ENCODE peak calls at places on chromosomes 7 and 10, in six cellular contexts. E is HepG2, N is K562, S is GM12878, B is GM12891, A is H1. Q is an unnamed sample.

GRCh38 chr10:78199019-78199418 is 165.4 kb downstream of the RPS24 start:
- DNase-seq in S (no peak), E (no peak), B (no peak), A (no peak), N (no peak), Q (no peak)

GRCh38 chr7:112383671-112384417 is 66.4 kb upstream of the IFRD1 start:
- DNase-seq in B (no peak), N (no peak), A (no peak), E (no peak), S (no peak), Q (no peak)

GRCh38 chr10:27104919-27105318 is 4.6 kb upstream of the ANKRD26 start:
- DNase-seq in N (no peak), B (no peak), A (no peak), S (no peak), E (no peak), Q (no peak)

GRCh38 chr7:39321245-39321644 is 245.0 kb upstream of the YAE1 start:
- DNase-seq in A (no peak), N (no peak), E (no peak), B (no peak), S (no peak), Q (no peak)

GRCh38 chr7:131501422-131501821 is 55.0 kb downstream of the PODXL start:
- DNase-seq in A (no peak), S (no peak), B (no peak), E (no peak), N (no peak), Q (no peak)

GRCh38 chr10:127832456-127832855 is 60.3 kb downstream of the CLRN3 start:
- DNase-seq in N (no peak), S (no peak), B (no peak), E (no peak), A (no peak), Q (no peak)

GRCh38 chr7:108307246-108307982 is 148.8 kb downstream of the NRCAM start:
- DNase-seq in N (no peak), S (no peak), E (no peak), B (no peak), A (no peak), Q (no peak)

GRCh38 chr7:4753610-4754432 is 21.6 kb upstream of the AP5Z1 start:
- DNase-seq in A (peak; percentile 95), B (peak; percentile 95), S (no peak), N (peak; percentile 80), E (peak; percentile 58), Q (peak; percentile 92)

GRCh38 chr10:32073676-32074075 is 17.5 kb upstream of the KIF5B start:
- DNase-seq in B (no peak), E (no peak), A (no peak), N (no peak), S (no peak), Q (no peak)

GRCh38 chr7:38637957-38638356 is 6.8 kb upstream of the AMPH start:
- DNase-seq in E (no peak), N (no peak), B (no peak), S (no peak), A (no peak), Q (no peak)

GRCh38 chr10:71087622-71088021 is 124.7 kb upstream of the UNC5B start:
- DNase-seq in N (no peak), E (no peak), A (peak; percentile 24), B (no peak), S (no peak), Q (no peak)

GRCh38 chr7:67045496-67045995 is 48.9 kb downstream of the TYW1 start:
- DNase-seq in B (no peak), S (no peak), N (no peak), E (no peak), A (no peak), Q (no peak)

GRCh38 chr7:42338231-42339222 is 101.5 kb upstream of the GLI3 start:
- DNase-seq in B (no peak), N (no peak), E (no peak), S (no peak), A (no peak), Q (no peak)

GRCh38 chr7:17854297-17855047 is 85.8 kb downstream of the SNX13 start:
- DNase-seq in B (no peak), S (no peak), N (no peak), A (no peak), E (no peak), Q (no peak)

GRCh38 chr7:41280491-41280890 is 422.4 kb downstream of the INHBA start:
- DNase-seq in B (no peak), A (no peak), E (no peak), S (no peak), N (no peak), Q (no peak)

GRCh38 chr7:14691034-14691433 is 211.5 kb downstream of the DGKB start:
- DNase-seq in E (no peak), S (no peak), A (no peak), B (no peak), N (no peak), Q (no peak)

GRCh38 chr7:159112136-159113011 is 32.3 kb downstream of the VIPR2 start:
- DNase-seq in N (no peak), E (no peak), A (no peak), S (no peak), B (no peak), Q (no peak)

GRCh38 chr10:32367793-32368453 is 21.0 kb upstream of the EPC1 start:
- DNase-seq in A (peak; percentile 71), S (no peak), N (peak; percentile 47), B (no peak), E (peak; percentile 54), Q (no peak)

GRCh38 chr7:946256-946996 is 8.1 kb downstream of the ADAP1 start:
- DNase-seq in N (no peak), E (no peak), S (no peak), B (no peak), A (no peak), Q (no peak)

GRCh38 chr7:77571791-77572190 is 34.7 kb downstream of the PTPN12 start:
- DNase-seq in S (no peak), E (no peak), A (no peak), B (no peak), N (no peak), Q (no peak)
- TF ChIP-seq POLR2AphosphoS5 in S (no peak), E (no peak), A (no peak), B (no peak), N (no peak), Q (no peak)

GRCh38 chr7:135728136-135728669 is at the start of gene SLC13A4:
- DNase-seq in A (peak; percentile 77), S (no peak), B (no peak), E (no peak), N (peak; percentile 95), Q (no peak)
- TF ChIP-seq TAF1 in A (no peak), S (no peak), B (no peak), E (no peak), N (no peak), Q (no peak)

DNA sequence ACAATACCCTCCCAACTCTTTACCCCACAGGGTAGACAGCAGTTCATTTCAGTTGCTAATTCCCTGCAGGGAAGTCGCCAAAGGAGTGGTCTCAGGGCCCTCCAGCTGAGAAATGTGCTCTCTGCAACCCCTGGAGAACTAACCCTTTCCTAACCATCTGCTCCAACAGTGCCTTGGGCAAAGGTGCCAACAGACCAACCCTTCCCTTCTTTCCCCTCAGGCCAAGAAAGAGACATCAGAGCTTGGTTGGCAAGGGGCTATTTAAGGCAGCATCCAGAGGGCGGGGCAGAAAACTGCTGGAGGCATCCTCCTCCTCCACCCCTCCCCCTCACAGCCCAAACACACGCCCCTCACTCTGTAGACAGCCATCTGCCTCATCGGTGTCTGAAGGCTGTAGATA is 1.7 kb downstream of the SORBS1 start:
- DNase-seq in N (no peak), S (no peak), E (no peak), A (peak; percentile 67), B (no peak), Q (no peak)
- TF ChIP-seq POLR2AphosphoS5 in N (no peak), S (no peak), E (no peak), A (no peak), B (no peak), Q (no peak)

GRCh38 chr10:130997267-130998045 is 314.1 kb downstream of the TCERG1L start:
- DNase-seq in A (no peak), N (no peak), S (no peak), B (no peak), E (no peak), Q (no peak)

GRCh38 chr10:130993612-130994011 is 317.9 kb downstream of the TCERG1L start:
- DNase-seq in E (no peak), B (no peak), N (no peak), S (no peak), A (no peak), Q (no peak)

GRCh38 chr10:130992802-130993523 is 318.6 kb downstream of the TCERG1L start:
- DNase-seq in B (no peak), N (no peak), S (no peak), E (no peak), A (no peak), Q (no peak)

GRCh38 chr10:130994845-130995244 is 316.7 kb downstream of the TCERG1L start:
- DNase-seq in A (no peak), E (no peak), S (no peak), N (no peak), B (no peak), Q (no peak)

DNA sequence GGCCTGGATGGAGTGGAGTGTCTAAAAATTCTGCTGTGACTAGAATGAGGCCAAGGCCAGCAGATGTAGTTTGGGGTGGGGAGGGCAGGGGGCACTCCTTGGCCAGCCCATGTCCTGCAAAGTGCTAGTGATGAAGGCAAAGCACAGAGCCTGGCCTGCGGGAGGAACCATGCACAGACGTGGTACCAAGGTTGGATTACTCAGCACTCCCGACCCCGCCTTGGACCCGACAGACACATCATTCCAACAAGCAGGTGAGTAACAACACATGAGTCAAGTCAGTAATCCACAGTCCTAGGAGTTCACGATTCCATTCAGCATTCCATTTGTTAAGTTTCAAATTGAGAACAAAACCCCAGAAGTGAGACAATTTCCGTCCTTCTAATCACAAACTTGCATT is 317.3 kb downstream of the TCERG1L start:
- DNase-seq in B (no peak), E (no peak), A (no peak), N (no peak), S (no peak), Q (no peak)
- TF ChIP-seq TAF1 in B (no peak), E (no peak), A (no peak), N (no peak), S (no peak), Q (no peak)

Q was measured in GM12892.